ENCODE peak calls at places on chromosomes 11 and 22, in six cellular contexts. L is effector memory CD4-positive, alpha-beta T cell; D is LHCN-M2; I is left kidney; U is NCI-H187; Z is suprapubic skin. Q is an unnamed sample.

GRCh38 chr22:39600491-39601179 is 30.1 kb downstream of the CACNA1I start:
- DNase-seq in L (no peak), D (no peak), I (no peak), U (no peak), Z (no peak), Q (no peak)

GRCh38 chr22:19942071-19942885 is 660 bp upstream of the TXNRD2 start:
- DNase-seq in L (no peak), D (peak; percentile 71), I (peak; percentile 59), U (no peak), Z (no peak), Q (no peak)

GRCh38 chr11:67352546-67353316 is 615 bp downstream of the POLD4 start:
- DNase-seq in L (no peak), D (peak; percentile 63), I (no peak), U (no peak), Z (no peak), Q (peak; percentile 89)

GRCh38 chr11:115207166-115207591 is 297.0 kb downstream of the CADM1 start:
- DNase-seq in L (no peak), D (no peak), I (peak; percentile 87), U (peak; percentile 54), Z (no peak), Q (no peak)

GRCh38 chr11:64675417-64676252 is 47.4 kb downstream of the NRXN2 start:
- DNase-seq in L (no peak), D (peak; percentile 95), I (peak; percentile 62), U (no peak), Z (no peak), Q (peak; percentile 89)

GRCh38 chr22:45271667-45272188 is 13.0 kb upstream of the UPK3A start:
- DNase-seq in L (no peak), D (peak; percentile 24), I (peak; percentile 60), U (no peak), Z (no peak), Q (no peak)

GRCh38 chr11:66265531-66266377 is 2.7 kb upstream of the RAB1B start:
- DNase-seq in L (no peak), D (no peak), I (no peak), U (no peak), Z (peak; percentile 68), Q (no peak)

GRCh38 chr11:24779791-24780190 is 282.9 kb downstream of the LUZP2 start:
- DNase-seq in L (no peak), D (no peak), I (no peak), U (no peak), Z (no peak), Q (no peak)

GRCh38 chr11:65437436-65438227 is 15.0 kb downstream of the NEAT1 start:
- DNase-seq in L (no peak), D (peak; percentile 43), I (peak; percentile 73), U (no peak), Z (peak; percentile 54), Q (peak; percentile 54)

GRCh38 chr11:96187779-96188624 is 155.0 kb downstream of the MAML2 start:
- DNase-seq in L (no peak), D (peak; percentile 86), I (no peak), U (no peak), Z (no peak), Q (no peak)

GRCh38 chr11:95359756-95360155 is 128.8 kb upstream of the SESN3 start:
- DNase-seq in L (no peak), D (no peak), I (no peak), U (no peak), Z (no peak), Q (no peak)

GRCh38 chr11:67262731-67263675 is 3.3 kb upstream of the GRK2 start:
- DNase-seq in L (peak; percentile 46), D (peak; percentile 82), I (peak; percentile 92), U (peak; percentile 27), Z (peak; percentile 89), Q (peak; percentile 92)

GRCh38 chr11:26285593-26285992 is 46.3 kb upstream of the ANO3 start:
- DNase-seq in L (no peak), D (no peak), I (no peak), U (no peak), Z (no peak), Q (no peak)

GRCh38 chr22:29201722-29202230 is 3.9 kb upstream of the EMID1 start:
- DNase-seq in L (no peak), D (no peak), I (peak; percentile 92), U (no peak), Z (no peak), Q (no peak)

GRCh38 chr22:22388494-22388893 is 120.0 kb downstream of the ZNF280B start:
- DNase-seq in L (no peak), D (no peak), I (no peak), U (no peak), Z (no peak), Q (no peak)

Q was measured in cardiac septum.